ENCODE peak calls at places on chromosomes 4 and X, in four cellular contexts. F, Y, B and X are unnamed samples.

GRCh38 chr4:186027405-186027804 is 41.6 kb upstream of the TLR3 start:
- DNase-seq in F (no peak), Y (no peak), B (no peak), X (peak)

GRCh38 chr4:42474406-42474805 is 77.1 kb downstream of the SHISA3 start:
- DNase-seq in F (no peak), Y (no peak), B (no peak), X (no peak)

GRCh38 chr4:153257151-153257620 is 52.9 kb downstream of the TRIM2 start:
- DNase-seq in F (peak), Y (peak), B (peak), X (no peak)

GRCh38 chrX:71922697-71923096 is 12.1 kb downstream of the NHSL2 start:
- DNase-seq in F (no peak), Y (no peak), B (no peak), X (no peak)

GRCh38 chr4:115950806-115951205 is 837.4 kb upstream of the NDST4 start:
- DNase-seq in F (no peak), Y (no peak), B (no peak), X (no peak)

GRCh38 chr4:7280906-7281305 is 88.6 kb downstream of the SORCS2 start:
- DNase-seq in F (no peak), Y (peak), B (peak), X (no peak)

GRCh38 chrX:67094061-67094460 is 449.8 kb upstream of the AR start:
- DNase-seq in F (no peak), Y (no peak), B (no peak), X (no peak)

GRCh38 chrX:134484039-134484438 is 24.1 kb downstream of the HPRT1 start:
- DNase-seq in F (peak), Y (peak), B (peak), X (no peak)

GRCh38 chr4:7197910-7198309 is 5.6 kb downstream of the SORCS2 start:
- DNase-seq in F (no peak), Y (no peak), B (no peak), X (no peak)

GRCh38 chr4:38154681-38155588 is 194.7 kb downstream of the PTTG2 start:
- DNase-seq in F (peak), Y (no peak), B (no peak), X (peak)

GRCh38 chrX:19807414-19807813 is 80.0 kb downstream of the SH3KBP1 start:
- DNase-seq in F (no peak), Y (no peak), B (no peak), X (no peak)

GRCh38 chrX:64202808-64203320 is 2.6 kb downstream of the AMER1 start:
- DNase-seq in F (no peak), Y (no peak), B (peak), X (no peak)

GRCh38 chrX:149950681-149951080 is 12.4 kb upstream of the EOLA2 start:
- DNase-seq in F (peak), Y (peak), B (peak), X (peak)

GRCh38 chrX:11117751-11118150 is 6.6 kb downstream of the HCCS start:
- DNase-seq in F (no peak), Y (peak), B (no peak), X (no peak)

GRCh38 chrX:31236231-31236630 is 164.4 kb upstream of the FTHL17 start:
- DNase-seq in F (no peak), Y (no peak), B (no peak), X (no peak)

GRCh38 chr4:186684889-186685309 is 38.8 kb downstream of the FAT1 start:
- DNase-seq in F (no peak), Y (no peak), B (no peak), X (no peak)

GRCh38 chr4:183348136-183348535 is 25.9 kb upstream of the CLDN24 start:
- DNase-seq in F (no peak), Y (no peak), B (no peak), X (no peak)

GRCh38 chr4:159390648-159391047 is 287.8 kb downstream of the RAPGEF2 start:
- DNase-seq in F (no peak), Y (peak), B (peak), X (peak)

GRCh38 chr4:37644962-37645361 is 41.2 kb downstream of the RELL1 start:
- DNase-seq in F (no peak), Y (peak), B (no peak), X (no peak)

GRCh38 chr4:168619266-168619631 is 122.4 kb downstream of the PALLD start:
- DNase-seq in F (no peak), Y (no peak), B (no peak), X (no peak)

GRCh38 chr4:185932491-185932890 is 120.5 kb upstream of the SORBS2 start:
- DNase-seq in F (no peak), Y (peak), B (no peak), X (no peak)